ENCODE peak calls at places on chromosomes 7 and 10, in seven cellular contexts. M is ACHN; T is iris pigment epithelial cell; P is mucosa of gallbladder; F is activated CD4-positive, alpha-beta T cell treated with anti-CD3 and anti-CD28 coated beads, Interleukin-2, amount 10 ng/mL, durations not matched to agents 7 days and 5 days; N is upper lobe of right lung; R is cardiac muscle cell. S is an unnamed sample.

GRCh38 chr7:73992104-73992562 is 35.8 kb upstream of the ELN start:
- DNase-seq in P (peak), R (peak), T (peak), F (no peak), N (peak), M (no peak), S (no peak)

GRCh38 chr7:18414885-18415284 is 80.7 kb upstream of the HDAC9 start:
- DNase-seq in N (no peak), R (no peak), T (no peak), P (no peak), F (no peak), M (no peak), S (no peak)

GRCh38 chr10:102549549-102549948 is 45.8 kb downstream of the SUFU start:
- DNase-seq in R (no peak), N (no peak), P (no peak), F (no peak), T (no peak), M (no peak), S (no peak)

GRCh38 chr10:102629661-102630614 is 14.3 kb upstream of the TRIM8 start:
- DNase-seq in F (no peak), N (peak), T (peak), R (peak), P (no peak), M (peak), S (peak)

GRCh38 chr7:19161671-19162070 is 16.4 kb upstream of the FERD3L start:
- DNase-seq in M (no peak), R (no peak), P (no peak), N (no peak), F (no peak), T (peak), S (no peak)

GRCh38 chr7:75565129-75565528 is 73.0 kb downstream of the SPDYE5 start:
- DNase-seq in N (no peak), P (peak), M (peak), F (no peak), R (no peak), T (peak), S (no peak)

GRCh38 chr7:94391716-94392390 is 2.8 kb upstream of the COL1A2 start:
- DNase-seq in M (peak), P (no peak), F (no peak), N (no peak), T (peak), R (peak), S (no peak)

GRCh38 chr10:23192741-23193434 is 776 bp downstream of the PTF1A start:
- DNase-seq in T (no peak), P (no peak), R (peak), N (no peak), M (no peak), F (no peak), S (no peak)

GRCh38 chr7:94439893-94440381 is 45.2 kb downstream of the COL1A2 start:
- DNase-seq in P (no peak), T (peak), M (no peak), F (no peak), N (no peak), R (no peak), S (no peak)

GRCh38 chr10:77906863-77907861 is 19.4 kb downstream of the DLG5 start:
- DNase-seq in M (no peak), T (no peak), F (no peak), R (no peak), P (peak), N (no peak), S (no peak)

S was measured in cerebellar cortex.